ENCODE peak calls at places on chromosomes 12 and 14, in eight cellular contexts. D, W, Y, O, M, H, E and G are unnamed samples.

GRCh38 chr12:43737646-43738045 is 20.9 kb downstream of the PUS7L start:
- DNase-seq in D (no peak), Y (no peak), M (no peak), W (no peak), H (no peak), O (no peak), E (no peak), G (no peak)

GRCh38 chr14:100891501-100892445 is 11.7 kb downstream of the RTL1 start:
- DNase-seq in D (no peak), H (no peak), M (no peak), E (peak), Y (no peak), O (no peak), W (no peak), G (no peak)

GRCh38 chr12:120687570-120688289 is 781 bp downstream of the MLEC start:
- DNase-seq in W (peak), M (no peak), H (peak), O (peak), E (no peak), D (peak), Y (no peak), G (no peak)

GRCh38 chr12:52323416-52324067 is 2.3 kb upstream of the KRT83 start:
- DNase-seq in O (no peak), D (no peak), E (no peak), H (no peak), W (no peak), M (no peak), Y (no peak), G (no peak)

GRCh38 chr14:72638021-72638420 is 255.9 kb downstream of the DPF3 start:
- DNase-seq in H (no peak), M (no peak), O (no peak), D (no peak), Y (no peak), W (no peak), E (no peak), G (no peak)

GRCh38 chr12:75724913-75725312 is 213.5 kb upstream of the KRR1 start:
- DNase-seq in M (peak), O (no peak), D (no peak), Y (peak), H (no peak), W (no peak), E (no peak), G (peak)

GRCh38 chr12:57110189-57111045 is 745 bp downstream of the STAT6 start:
- DNase-seq in W (peak), E (peak), H (peak), D (peak), M (peak), O (peak), Y (no peak), G (peak)

GRCh38 chr12:24696800-24697199 is 252.1 kb downstream of the BCAT1 start:
- DNase-seq in Y (no peak), W (no peak), M (no peak), O (no peak), H (no peak), E (no peak), D (no peak), G (no peak)

GRCh38 chr12:32148372-32148771 is 41.7 kb downstream of the BICD1 start:
- DNase-seq in M (no peak), Y (no peak), O (no peak), E (no peak), W (no peak), D (no peak), H (no peak), G (no peak)

GRCh38 chr12:127411141-127411915 is 855.6 kb upstream of the TMEM132C start:
- DNase-seq in Y (no peak), M (no peak), O (no peak), H (no peak), E (no peak), D (no peak), W (no peak), G (no peak)

GRCh38 chr12:171276-171675 is 42.7 kb downstream of the SLC6A12 start:
- DNase-seq in W (no peak), E (no peak), H (no peak), O (no peak), D (no peak), M (no peak), Y (no peak), G (no peak)

GRCh38 chr12:4006743-4007142 is 133.5 kb upstream of the PARP11 start:
- DNase-seq in D (no peak), M (no peak), O (no peak), Y (no peak), E (no peak), W (no peak), H (no peak), G (no peak)

GRCh38 chr12:74646831-74647230 is 109.2 kb downstream of the ATXN7L3B start:
- DNase-seq in H (no peak), W (no peak), M (peak), E (no peak), D (no peak), Y (peak), O (no peak), G (no peak)

GRCh38 chr14:100994082-100994481 is 90.6 kb upstream of the RTL1 start:
- DNase-seq in H (no peak), Y (no peak), M (no peak), D (no peak), O (no peak), W (no peak), E (no peak), G (no peak)